ENCODE peak calls at places on chromosome 10, in eight cellular contexts. One of them, this sample, is unnamed.

GRCh38 chr10:9096288-9096687 is 1041.8 kb downstream of the GATA3 start:
- DNase-seq in GM23338: no peak
- DNase-seq in H1: no peak
- DNase-seq in HL-60: no peak
- DNase-seq in transverse colon: no peak
- DNase-seq in esophagus muscularis mucosa: no peak
- DNase-seq in sigmoid colon: no peak
- DNase-seq in spleen: no peak
- DNase-seq in this sample: no peak

GRCh38 chr10:104080762-104081161 is 4.9 kb downstream of the COL17A1 start:
- DNase-seq in HL-60: peak; percentile 1
- DNase-seq in H1: no peak
- DNase-seq in transverse colon: peak; percentile 28
- DNase-seq in sigmoid colon: no peak
- DNase-seq in spleen: no peak
- DNase-seq in GM23338: peak; percentile 67
- DNase-seq in esophagus muscularis mucosa: no peak
- DNase-seq in this sample: no peak

GRCh38 chr10:132967540-132967939 is 25.2 kb upstream of the CFAP46 start:
- DNase-seq in GM23338: no peak
- DNase-seq in transverse colon: peak; percentile 35
- DNase-seq in sigmoid colon: peak; percentile 39
- DNase-seq in esophagus muscularis mucosa: no peak
- DNase-seq in HL-60: no peak
- DNase-seq in spleen: peak; percentile 55
- DNase-seq in H1: no peak
- DNase-seq in this sample: no peak

GRCh38 chr10:115956225-115957009 is 316.6 kb downstream of the GFRA1 start:
- DNase-seq in sigmoid colon: no peak
- DNase-seq in GM23338: no peak
- DNase-seq in transverse colon: no peak
- DNase-seq in esophagus muscularis mucosa: no peak
- DNase-seq in H1: no peak
- DNase-seq in HL-60: no peak
- DNase-seq in spleen: no peak
- DNase-seq in this sample: no peak

GRCh38 chr10:122525788-122526187 is 34.8 kb upstream of the DMBT1 start:
- DNase-seq in spleen: no peak
- DNase-seq in H1: no peak
- DNase-seq in esophagus muscularis mucosa: no peak
- DNase-seq in GM23338: peak; percentile 57
- DNase-seq in HL-60: no peak
- DNase-seq in transverse colon: peak; percentile 60
- DNase-seq in sigmoid colon: no peak
- DNase-seq in this sample: no peak

GRCh38 chr10:7408003-7408493 is 2.8 kb downstream of the SFMBT2 start:
- DNase-seq in spleen: peak; percentile 87
- DNase-seq in GM23338: peak; percentile 63
- DNase-seq in HL-60: no peak
- DNase-seq in sigmoid colon: peak; percentile 80
- DNase-seq in esophagus muscularis mucosa: no peak
- DNase-seq in transverse colon: peak; percentile 48
- DNase-seq in H1: peak; percentile 77
- DNase-seq in this sample: no peak

GRCh38 chr10:97328646-97329453 is 5.7 kb downstream of the FRAT2 start:
- DNase-seq in HL-60: no peak
- DNase-seq in GM23338: no peak
- DNase-seq in transverse colon: no peak
- DNase-seq in sigmoid colon: no peak
- DNase-seq in H1: no peak
- DNase-seq in esophagus muscularis mucosa: no peak
- DNase-seq in spleen: no peak
- DNase-seq in this sample: no peak

GRCh38 chr10:133124357-133125211 is 35.4 kb upstream of the KNDC1 start:
- DNase-seq in GM23338: peak; percentile 65
- DNase-seq in HL-60: no peak
- DNase-seq in H1: peak; percentile 88
- DNase-seq in esophagus muscularis mucosa: no peak
- DNase-seq in transverse colon: peak; percentile 8
- DNase-seq in sigmoid colon: no peak
- DNase-seq in spleen: peak; percentile 83
- DNase-seq in this sample: no peak

GRCh38 chr10:98238391-98238790 is 29.6 kb downstream of the LOXL4 start:
- DNase-seq in H1: no peak
- DNase-seq in transverse colon: no peak
- DNase-seq in sigmoid colon: no peak
- DNase-seq in HL-60: no peak
- DNase-seq in spleen: no peak
- DNase-seq in esophagus muscularis mucosa: no peak
- DNase-seq in GM23338: no peak
- DNase-seq in this sample: no peak

GRCh38 chr10:5071411-5072198 is 22.6 kb upstream of the AKR1C3 start:
- DNase-seq in sigmoid colon: peak; percentile 91
- DNase-seq in H1: no peak
- DNase-seq in HL-60: no peak
- DNase-seq in transverse colon: peak; percentile 52
- DNase-seq in spleen: no peak
- DNase-seq in GM23338: peak; percentile 33
- DNase-seq in esophagus muscularis mucosa: no peak
- DNase-seq in this sample: no peak

GRCh38 chr10:76036410-76036940 is 605.1 kb downstream of the LRMDA start:
- DNase-seq in sigmoid colon: peak; percentile 90
- DNase-seq in H1: peak; percentile 91
- DNase-seq in transverse colon: peak; percentile 78
- DNase-seq in GM23338: peak; percentile 78
- DNase-seq in esophagus muscularis mucosa: peak; percentile 94
- DNase-seq in spleen: peak; percentile 85
- DNase-seq in HL-60: peak; percentile 17
- DNase-seq in this sample: peak; percentile 56

GRCh38 chr10:123967626-123968243 is 76.1 kb upstream of the CPXM2 start:
- DNase-seq in spleen: peak; percentile 86
- DNase-seq in GM23338: peak; percentile 92
- DNase-seq in sigmoid colon: peak; percentile 88
- DNase-seq in H1: peak; percentile 95
- DNase-seq in transverse colon: peak; percentile 76
- DNase-seq in HL-60: peak; percentile 4
- DNase-seq in esophagus muscularis mucosa: peak; percentile 94
- DNase-seq in this sample: peak; percentile 85

DNA sequence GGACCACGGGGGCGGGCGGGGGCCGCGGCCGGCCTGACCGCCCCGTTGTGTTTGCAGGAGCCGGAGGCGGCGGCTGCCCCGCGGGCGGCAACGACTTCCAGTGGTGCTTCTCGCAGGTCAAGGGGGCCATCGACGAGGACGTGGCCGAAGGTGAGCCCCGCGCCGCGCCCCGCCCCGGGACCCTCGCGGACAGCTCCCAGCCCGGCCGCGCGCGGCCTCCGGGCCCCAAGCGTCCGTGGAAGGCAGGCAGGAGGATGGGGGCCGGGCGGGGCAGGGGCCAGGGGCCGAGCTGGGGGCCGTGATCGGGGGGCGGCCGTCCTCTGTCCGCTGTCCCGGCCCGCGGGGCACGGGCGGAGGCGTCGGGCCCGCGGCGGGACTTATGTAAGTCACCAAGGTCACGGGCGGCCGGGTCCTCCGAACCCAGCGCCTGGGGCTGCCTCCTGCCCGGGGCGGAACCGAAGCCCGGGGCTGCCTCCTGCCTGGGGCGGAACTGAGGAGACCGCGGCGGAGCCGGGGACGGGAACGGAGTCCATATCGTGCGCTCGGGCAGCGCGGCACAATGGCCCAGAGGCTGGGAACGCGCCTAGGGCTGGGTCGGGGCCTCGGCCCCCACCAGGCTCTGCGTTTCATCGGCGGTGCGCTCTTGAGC is 497 bp downstream of the PPP2R2D start:
- DNase-seq in HL-60: no peak
- DNase-seq in transverse colon: peak; percentile 70
- DNase-seq in H1: no peak
- DNase-seq in sigmoid colon: peak; percentile 71
- DNase-seq in esophagus muscularis mucosa: no peak
- DNase-seq in spleen: peak; percentile 95
- DNase-seq in GM23338: peak; percentile 67
- DNase-seq in this sample: peak; percentile 40
- TF ChIP-seq POLR2AphosphoS5 in HL-60: peak; percentile 14
- TF ChIP-seq POLR2AphosphoS5 in transverse colon: no peak
- TF ChIP-seq POLR2AphosphoS5 in H1: peak; percentile 18
- TF ChIP-seq POLR2AphosphoS5 in sigmoid colon: no peak
- TF ChIP-seq POLR2AphosphoS5 in esophagus muscularis mucosa: no peak
- TF ChIP-seq POLR2AphosphoS5 in spleen: peak; percentile 80
- TF ChIP-seq POLR2AphosphoS5 in GM23338: no peak
- TF ChIP-seq POLR2AphosphoS5 in this sample: no peak

GRCh38 chr10:69481280-69481679 is 30.0 kb downstream of the TSPAN15 start:
- DNase-seq in sigmoid colon: no peak
- DNase-seq in H1: no peak
- DNase-seq in esophagus muscularis mucosa: no peak
- DNase-seq in spleen: no peak
- DNase-seq in HL-60: no peak
- DNase-seq in GM23338: no peak
- DNase-seq in transverse colon: no peak
- DNase-seq in this sample: peak; percentile 28
- TF ChIP-seq POLR2AphosphoS5 in sigmoid colon: peak; percentile 73
- TF ChIP-seq POLR2AphosphoS5 in H1: no peak
- TF ChIP-seq POLR2AphosphoS5 in esophagus muscularis mucosa: peak; percentile 51
- TF ChIP-seq POLR2AphosphoS5 in spleen: no peak
- TF ChIP-seq POLR2AphosphoS5 in HL-60: no peak
- TF ChIP-seq POLR2AphosphoS5 in GM23338: no peak
- TF ChIP-seq POLR2AphosphoS5 in transverse colon: peak; percentile 25
- TF ChIP-seq POLR2AphosphoS5 in this sample: no peak

DNA sequence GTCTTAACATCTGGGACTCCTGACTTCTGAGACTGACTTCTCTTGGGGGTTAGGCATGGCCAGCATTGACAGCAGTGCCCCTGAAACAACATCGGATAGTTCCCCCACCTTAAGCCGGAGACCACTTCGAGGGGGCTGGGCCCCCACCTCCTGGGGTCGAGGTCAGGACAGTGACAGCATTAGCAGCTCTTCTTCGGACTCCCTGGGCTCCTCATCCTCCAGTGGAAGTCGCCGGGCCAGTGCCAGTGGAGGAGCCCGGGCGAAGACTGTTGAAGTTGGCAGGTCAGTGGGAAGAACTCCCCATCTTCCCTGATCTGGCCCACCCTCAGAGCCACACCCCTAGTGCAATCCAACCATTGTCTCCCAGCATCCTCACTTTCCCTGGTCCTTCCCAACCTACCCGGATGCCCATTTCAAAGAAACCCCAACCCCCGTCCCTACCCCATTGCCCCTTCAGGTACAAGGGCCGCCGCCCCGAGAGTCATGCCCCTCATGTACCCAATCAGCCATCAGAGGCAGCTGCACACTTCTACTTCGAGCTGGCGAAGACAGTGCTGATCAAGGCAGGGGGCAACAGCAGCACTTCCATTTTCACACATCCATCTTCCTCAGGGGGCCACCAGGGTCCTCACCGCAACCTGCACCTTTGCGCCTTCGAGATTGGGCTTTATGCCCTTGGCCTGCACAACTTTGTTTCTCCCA is 12.1 kb downstream of the ZSWIM8 start:
- DNase-seq in sigmoid colon: peak; percentile 64
- DNase-seq in HL-60: no peak
- DNase-seq in spleen: no peak
- DNase-seq in transverse colon: no peak
- DNase-seq in H1: no peak
- DNase-seq in esophagus muscularis mucosa: no peak
- DNase-seq in GM23338: no peak
- DNase-seq in this sample: no peak
- TF ChIP-seq POLR2AphosphoS5 in sigmoid colon: no peak
- TF ChIP-seq POLR2AphosphoS5 in HL-60: no peak
- TF ChIP-seq POLR2AphosphoS5 in spleen: peak; percentile 65
- TF ChIP-seq POLR2AphosphoS5 in transverse colon: no peak
- TF ChIP-seq POLR2AphosphoS5 in H1: no peak
- TF ChIP-seq POLR2AphosphoS5 in esophagus muscularis mucosa: no peak
- TF ChIP-seq POLR2AphosphoS5 in GM23338: no peak
- TF ChIP-seq POLR2AphosphoS5 in this sample: no peak

DNA sequence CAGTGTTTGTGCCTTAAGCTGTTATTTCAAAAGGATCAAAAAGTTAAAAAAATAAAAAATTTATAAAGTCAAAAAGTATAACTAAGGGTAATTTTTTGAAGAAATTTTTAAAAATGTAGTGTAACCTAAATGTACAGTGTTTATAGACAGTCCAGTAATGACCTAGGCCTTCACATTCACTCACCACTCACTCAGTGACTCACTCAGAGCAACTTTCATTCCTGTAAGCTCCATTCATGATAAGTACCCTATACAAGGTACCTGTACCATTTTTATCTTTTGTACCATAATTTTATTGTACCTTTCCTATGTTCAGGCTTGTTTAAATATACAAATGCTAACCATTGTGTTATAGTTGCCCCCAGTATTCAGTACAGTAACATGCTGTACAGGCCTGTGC is 21.5 kb downstream of the DNAJC9 start:
- DNase-seq in esophagus muscularis mucosa: no peak
- DNase-seq in sigmoid colon: no peak
- DNase-seq in transverse colon: no peak
- DNase-seq in spleen: no peak
- DNase-seq in GM23338: no peak
- DNase-seq in HL-60: no peak
- DNase-seq in H1: no peak
- DNase-seq in this sample: no peak
- TF ChIP-seq POLR2AphosphoS5 in esophagus muscularis mucosa: no peak
- TF ChIP-seq POLR2AphosphoS5 in sigmoid colon: no peak
- TF ChIP-seq POLR2AphosphoS5 in transverse colon: no peak
- TF ChIP-seq POLR2AphosphoS5 in spleen: no peak
- TF ChIP-seq POLR2AphosphoS5 in GM23338: no peak
- TF ChIP-seq POLR2AphosphoS5 in HL-60: no peak
- TF ChIP-seq POLR2AphosphoS5 in H1: no peak
- TF ChIP-seq POLR2AphosphoS5 in this sample: no peak